ENCODE peak calls at places on chromosomes 16 and 17, in eight cellular contexts. F is B cell; P is heart right ventricle; A is left lung; S is IMR-90; Q is GM13976; O is CD4-positive, alpha-beta T cell; B is dorsolateral prefrontal cortex. Y is an unnamed sample.

GRCh38 chr16:25060920-25061319 is 45.8 kb upstream of the ARHGAP17 start:
- DNase-seq in P (no peak), B (no peak), O (no peak), Q (peak), S (peak), F (peak), A (no peak), Y (peak)

GRCh38 chr16:56977823-56978430 is 11.4 kb upstream of the NLRC5 start:
- DNase-seq in S (no peak), O (no peak), A (peak), F (no peak), Q (no peak), B (no peak), P (no peak), Y (no peak)

GRCh38 chr17:41171881-41172280 is 3.9 kb upstream of the KRTAP4-3 start:
- DNase-seq in Q (no peak), F (no peak), B (no peak), S (peak), A (no peak), O (no peak), P (no peak), Y (no peak)

GRCh38 chr17:27322026-27322425 is 28.1 kb downstream of the WSB1 start:
- DNase-seq in Q (no peak), S (no peak), P (no peak), O (no peak), F (no peak), A (no peak), B (no peak), Y (no peak)

GRCh38 chr17:54992797-54993639 is 24.5 kb downstream of the STXBP4 start:
- DNase-seq in A (no peak), O (no peak), F (peak), Q (peak), S (peak), P (peak), B (peak), Y (peak)

GRCh38 chr16:4049031-4049430 is 67.2 kb downstream of the ADCY9 start:
- DNase-seq in O (no peak), Q (no peak), B (no peak), S (no peak), F (no peak), A (no peak), P (no peak), Y (no peak)

GRCh38 chr16:68272501-68273209 is 8.3 kb downstream of the SLC7A6 start:
- DNase-seq in O (peak), B (no peak), S (no peak), A (no peak), Q (peak), P (no peak), F (no peak), Y (no peak)

GRCh38 chr17:72158895-72159885 is 38.4 kb downstream of the SOX9 start:
- DNase-seq in B (no peak), S (peak), F (no peak), O (no peak), A (peak), P (no peak), Q (no peak), Y (no peak)

GRCh38 chr17:4945176-4945943 is 3.0 kb downstream of the PFN1 start:
- DNase-seq in Q (peak), P (peak), A (peak), B (no peak), F (peak), S (peak), O (peak), Y (peak)

DNA sequence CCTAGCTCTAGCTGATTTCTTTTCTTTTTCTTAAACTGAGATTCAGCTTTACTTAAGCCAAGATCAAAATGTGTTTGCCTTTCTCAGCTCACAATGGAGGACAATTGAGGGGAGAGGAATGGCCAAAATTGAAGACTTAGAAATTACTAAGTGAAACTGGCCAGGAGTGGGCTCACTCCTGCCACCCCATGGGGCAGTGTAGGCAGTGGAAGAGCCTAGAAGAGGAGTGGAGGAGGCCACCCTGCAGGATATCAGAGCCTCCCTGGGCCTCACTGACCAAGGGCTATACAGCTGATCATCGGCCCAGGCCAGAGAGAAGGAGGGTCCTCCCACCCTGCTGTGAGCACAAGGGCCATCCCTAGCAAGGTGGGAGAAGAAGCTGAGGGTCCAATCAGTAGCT is 119.8 kb downstream of the CCT6B start:
- DNase-seq in A (no peak), F (no peak), P (no peak), Q (no peak), B (no peak), O (no peak), S (no peak), Y (no peak)
- TF ChIP-seq CTCF in A (no peak), F (no peak), P (no peak), Q (no peak), B (no peak), O (no peak), S (no peak), Y (no peak)

DNA sequence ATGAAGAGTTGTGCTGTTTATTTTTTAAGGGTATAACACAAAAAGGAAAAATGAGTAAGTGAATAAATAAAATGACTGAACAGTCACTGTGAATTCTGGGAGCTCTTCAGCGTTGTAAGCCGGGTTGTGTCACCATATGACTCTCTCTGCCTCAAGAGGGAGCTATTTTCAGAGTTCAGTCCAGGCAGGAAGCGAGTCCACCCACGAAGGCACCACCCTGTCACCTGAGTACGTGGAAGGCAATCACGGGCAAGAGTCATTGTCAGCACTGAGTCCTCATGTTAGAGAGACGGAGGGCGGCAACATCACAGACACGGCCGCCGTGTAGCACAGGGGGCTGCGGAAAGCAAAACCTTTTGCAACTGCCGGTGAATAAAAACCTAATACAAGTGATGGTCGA is 227.6 kb downstream of the UTP18 start:
- DNase-seq in Q (no peak), F (no peak), B (no peak), S (no peak), P (no peak), O (peak), A (no peak), Y (no peak)
- TF ChIP-seq CTCF in Q (no peak), F (no peak), B (no peak), S (no peak), P (no peak), O (no peak), A (no peak), Y (no peak)

DNA sequence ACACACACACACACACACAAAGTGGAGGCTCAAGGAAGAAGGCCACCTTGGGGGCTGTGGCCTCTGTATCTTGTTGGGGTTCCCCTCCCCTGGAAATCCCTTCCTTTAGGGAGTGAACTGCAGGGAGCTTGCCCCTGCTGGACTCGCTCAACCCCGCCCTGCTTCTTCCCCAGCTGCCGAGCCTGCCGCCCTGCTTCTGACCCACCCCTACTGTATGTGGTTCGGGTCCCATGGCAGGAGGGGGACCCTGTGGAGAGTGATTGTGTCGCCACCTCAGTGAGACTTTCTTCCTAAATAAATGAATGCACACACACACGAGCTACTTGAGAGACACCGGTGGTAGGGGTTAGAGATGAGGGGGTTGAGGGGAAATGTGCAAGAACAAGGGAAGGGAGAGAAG is 99.1 kb downstream of the SDK2 start:
- DNase-seq in A (peak), O (no peak), S (no peak), Q (no peak), P (no peak), B (no peak), F (no peak), Y (no peak)
- TF ChIP-seq CTCF in A (no peak), O (no peak), S (no peak), Q (no peak), P (no peak), B (no peak), F (no peak), Y (no peak)

GRCh38 chr16:552171-552570 is 8.0 kb upstream of the PRR35 start:
- DNase-seq in F (no peak), Q (no peak), B (no peak), P (no peak), S (no peak), O (no peak), A (no peak), Y (no peak)

GRCh38 chr16:548586-548985 is 11.6 kb upstream of the PRR35 start:
- DNase-seq in S (no peak), B (no peak), A (no peak), Q (no peak), O (no peak), P (no peak), F (no peak), Y (no peak)

GRCh38 chr16:546909-547770 is 13.1 kb upstream of the PRR35 start:
- DNase-seq in O (peak), B (peak), P (peak), A (peak), S (peak), F (peak), Q (no peak), Y (no peak)

GRCh38 chr16:551210-551609 is 9.0 kb upstream of the PRR35 start:
- DNase-seq in Q (no peak), F (no peak), B (no peak), S (no peak), O (no peak), P (no peak), A (no peak), Y (no peak)

GRCh38 chr16:549544-550263 is 10.5 kb upstream of the PRR35 start:
- DNase-seq in S (no peak), O (no peak), A (no peak), B (no peak), P (no peak), F (no peak), Q (no peak), Y (no peak)
- TF ChIP-seq CTCF in S (peak), O (no peak), A (no peak), B (no peak), P (no peak), F (no peak), Q (no peak), Y (no peak)

GRCh38 chr17:37518816-37519215 is 29.1 kb downstream of the DUSP14 start:
- DNase-seq in S (no peak), F (no peak), O (no peak), A (no peak), B (no peak), P (no peak), Q (no peak), Y (no peak)
- TF ChIP-seq CTCF in S (no peak), F (no peak), O (no peak), A (no peak), B (no peak), P (peak), Q (no peak), Y (no peak)

GRCh38 chr17:43465049-43465448 is 18.7 kb upstream of the DHX8 start:
- DNase-seq in Q (no peak), P (no peak), F (no peak), B (no peak), S (no peak), O (no peak), A (no peak), Y (no peak)

GRCh38 chr17:43467981-43468541 is 15.7 kb upstream of the DHX8 start:
- DNase-seq in O (no peak), P (no peak), A (no peak), B (peak), F (no peak), Q (no peak), S (peak), Y (no peak)

GRCh38 chr17:43461185-43461584 is 22.6 kb upstream of the DHX8 start:
- DNase-seq in A (no peak), B (no peak), O (no peak), Q (no peak), F (no peak), S (no peak), P (no peak), Y (no peak)

GRCh38 chr17:43468746-43469544 is 14.8 kb upstream of the DHX8 start:
- DNase-seq in S (peak), F (no peak), O (no peak), B (no peak), P (no peak), A (no peak), Q (no peak), Y (no peak)

DNA sequence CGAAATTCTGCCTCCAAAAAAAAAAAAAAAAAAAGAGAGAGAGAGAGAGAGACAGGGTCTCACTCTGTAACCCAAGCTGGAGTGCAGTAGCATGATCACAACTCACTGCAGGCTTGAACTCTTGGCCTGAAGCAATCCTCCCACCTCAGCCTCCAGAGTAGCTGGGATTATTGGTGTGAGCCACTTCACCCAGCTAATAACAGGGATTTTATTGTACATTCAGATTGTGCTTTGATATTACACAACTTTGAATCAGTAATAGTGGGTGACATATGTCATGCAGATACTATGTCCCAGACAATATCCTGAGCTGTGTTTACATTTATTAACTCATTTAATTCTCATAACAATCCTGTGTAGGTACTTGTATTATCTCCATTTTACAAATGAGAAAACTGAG is 19.7 kb upstream of the DHX8 start:
- DNase-seq in Q (no peak), O (no peak), A (no peak), F (no peak), B (no peak), S (no peak), P (no peak), Y (no peak)
- TF ChIP-seq CTCF in Q (no peak), O (no peak), A (no peak), F (no peak), B (no peak), S (no peak), P (no peak), Y (no peak)

DNA sequence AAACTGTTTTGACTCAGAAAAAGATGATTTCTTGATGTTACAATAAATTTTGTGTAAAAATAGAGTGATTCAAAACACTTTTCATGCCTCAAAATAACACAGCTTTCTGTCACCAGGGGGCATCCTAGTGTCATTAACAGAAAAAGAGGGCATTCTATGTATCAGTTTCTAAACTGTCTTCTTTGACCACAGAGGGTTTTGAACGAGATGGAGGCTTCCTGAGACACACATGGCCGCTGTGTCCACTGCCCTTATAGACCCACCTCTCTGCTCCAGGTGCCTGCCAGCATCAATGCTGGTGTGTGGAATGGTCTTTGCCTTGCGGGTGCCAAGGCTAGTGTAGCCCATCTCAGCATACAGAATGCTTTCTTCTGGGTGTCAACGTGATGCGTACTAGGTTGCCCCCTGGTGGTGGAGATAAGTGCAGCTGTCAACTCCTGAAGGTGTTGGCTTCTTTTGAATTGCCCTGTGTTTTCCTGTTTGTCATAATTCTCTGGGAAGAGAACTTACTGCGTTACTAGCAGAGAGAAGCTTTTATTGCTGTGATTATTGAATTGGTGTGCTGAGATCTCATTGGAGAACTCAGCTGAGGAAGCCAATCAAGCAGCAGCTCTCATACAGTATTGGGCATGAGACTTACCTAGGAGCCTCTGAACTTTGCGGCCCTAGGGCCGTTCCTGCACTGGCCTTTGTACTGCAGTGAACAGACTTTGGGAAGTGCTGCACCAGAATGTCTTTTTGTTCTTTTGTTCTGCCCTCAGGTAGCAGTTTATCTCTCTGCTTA is 38.6 kb downstream of the USP10 start:
- DNase-seq in B (peak), Q (peak), A (no peak), O (peak), P (peak), S (peak), F (peak), Y (peak)
- TF ChIP-seq CTCF in B (peak), Q (peak), A (peak), O (peak), P (peak), S (peak), F (peak), Y (peak)

GRCh38 chr17:21126645-21127507 is at the start of gene DHRS7B:
- DNase-seq in S (peak), P (peak), F (peak), A (peak), O (peak), Q (peak), B (peak), Y (peak)
- TF ChIP-seq CTCF in S (no peak), P (no peak), F (no peak), A (no peak), O (no peak), Q (no peak), B (peak), Y (peak)

GRCh38 chr17:3935140-3935542 is 18.9 kb upstream of the P2RX1 start:
- DNase-seq in P (peak), F (peak), O (peak), Q (peak), B (no peak), A (peak), S (peak), Y (peak)
- TF ChIP-seq CTCF in P (peak), F (peak), O (peak), Q (peak), B (peak), A (peak), S (peak), Y (peak)